ENCODE peak calls at places on chromosomes 6 and 20, in five cellular contexts. Y, B, W, P and F are unnamed samples. For H3K36me3, the result is how much of the 10 kb centered on the place peaks cover.

GRCh38 chr6:15395087-15395486 is 149.2 kb downstream of the JARID2 start:
- DNase-seq in Y (no peak), B (no peak), W (no peak), P (no peak), F (no peak)

GRCh38 chr6:27281569-27281968 is 30.5 kb downstream of the POM121L2 start:
- DNase-seq in Y (no peak), B (no peak), W (no peak), P (no peak), F (no peak)

GRCh38 chr6:148074291-148074690 is 268.3 kb upstream of the SASH1 start:
- DNase-seq in Y (no peak), B (no peak), W (no peak), P (no peak), F (no peak)

GRCh38 chr20:20837574-20838021 is 125.2 kb upstream of the RALGAPA2 start:
- DNase-seq in Y (no peak), B (peak), W (peak), P (peak), F (peak)

GRCh38 chr6:27332692-27333641 is 20.9 kb upstream of the POM121L2 start:
- DNase-seq in Y (peak), B (peak), W (peak), P (peak), F (peak)

GRCh38 chr6:35486005-35486925 is 10.6 kb downstream of the TEAD3 start:
- DNase-seq in Y (no peak), B (no peak), W (no peak), P (peak), F (peak)

GRCh38 chr20:11849976-11850670 is 67.6 kb upstream of the BTBD3 start:
- DNase-seq in Y (no peak), B (peak), W (no peak), P (no peak), F (peak)

GRCh38 chr6:75896526-75896925 is 147.5 kb downstream of the MYO6 start:
- DNase-seq in Y (no peak), B (no peak), W (no peak), P (peak), F (no peak)

GRCh38 chr20:51586005-51586440 is 43.5 kb upstream of the NFATC2 start:
- DNase-seq in Y (no peak), B (peak), W (no peak), P (peak), F (peak)

GRCh38 chr6:125102901-125103300 is 50.7 kb upstream of the TPD52L1 start:
- DNase-seq in Y (no peak), B (peak), W (no peak), P (no peak), F (peak)

GRCh38 chr20:50534567-50534966 is 24.4 kb downstream of the PTPN1 start:
- DNase-seq in Y (no peak), B (peak), W (no peak), P (no peak), F (peak)

GRCh38 chr6:90294989-90295853 is 1.4 kb downstream of the BACH2 start:
- DNase-seq in Y (no peak), B (peak), W (no peak), P (peak), F (peak)

GRCh38 chr20:63568986-63569949 is 4.8 kb downstream of the HELZ2 start:
- DNase-seq in Y (no peak), B (no peak), W (no peak), P (no peak), F (no peak)

GRCh38 chr6:43575105-43575771 is 600 bp downstream of the XPO5 start:
- DNase-seq in Y (no peak), B (peak), W (peak), P (peak), F (peak)

GRCh38 chr6:56143796-56144195 is 103.6 kb downstream of the COL21A1 start:
- DNase-seq in Y (no peak), B (no peak), W (no peak), P (no peak), F (no peak)

GRCh38 chr6:5514353-5514752 is 253.0 kb downstream of the FARS2 start:
- DNase-seq in Y (no peak), B (no peak), W (no peak), P (no peak), F (no peak)

GRCh38 chr6:143060806-143061596 is at the start of gene AIG1:
- DNase-seq in Y (no peak), B (no peak), W (peak), P (peak), F (no peak)

GRCh38 chr6:34236423-34237315 is at the start of gene HMGA1:
- DNase-seq in Y (no peak), B (peak), W (peak), P (peak), F (peak)

GRCh38 chr20:11195899-11196558 is 522.2 kb upstream of the JAG1 start:
- DNase-seq in Y (no peak), B (peak), W (no peak), P (no peak), F (peak)

GRCh38 chr6:3250278-3250677 is 8.5 kb upstream of the PSMG4 start:
- DNase-seq in Y (no peak), B (peak), W (no peak), P (no peak), F (no peak)

GRCh38 chr6:43499028-43499815 is 10.9 kb downstream of the LRRC73 start:
- DNase-seq in Y (no peak), B (no peak), W (no peak), P (no peak), F (no peak)

GRCh38 chr20:15547109-15547508 is 1026.1 kb downstream of the KIF16B start:
- DNase-seq in Y (no peak), B (no peak), W (no peak), P (no peak), F (no peak)

GRCh38 chr6:17038316-17038715 is 63.5 kb upstream of the STMND1 start:
- DNase-seq in Y (no peak), B (peak), W (no peak), P (no peak), F (peak)

GRCh38 chr6:47733879-47734558 is 35.6 kb downstream of the ADGRF4 start:
- DNase-seq in Y (no peak), B (peak), W (no peak), P (peak), F (peak)

GRCh38 chr20:52105045-52105572 is 86.5 kb downstream of the ZFP64 start:
- DNase-seq in Y (no peak), B (peak), W (peak), P (peak), F (peak)

GRCh38 chr6:128305228-128305627 is 215.2 kb downstream of the PTPRK start:
- DNase-seq in Y (no peak), B (peak), W (no peak), P (no peak), F (peak)

GRCh38 chr6:138503881-138504680 is 4.8 kb upstream of the NHSL1 start:
- DNase-seq in Y (no peak), B (no peak), W (no peak), P (no peak), F (no peak)

GRCh38 chr6:27095914-27096313 is 151.6 kb upstream of the PRSS16 start:
- DNase-seq in Y (no peak), B (no peak), W (no peak), P (no peak), F (no peak)

GRCh38 chr6:38499046-38499445 is 140.7 kb downstream of the BTBD9 start:
- DNase-seq in Y (no peak), B (no peak), W (no peak), P (no peak), F (no peak)

GRCh38 chr6:143900358-143900757 is 36.1 kb downstream of the ZC2HC1B start:
- DNase-seq in Y (no peak), B (no peak), W (no peak), P (no peak), F (no peak)

GRCh38 chr20:3654326-3655031 is 8.7 kb downstream of the GFRA4 start:
- DNase-seq in Y (no peak), B (no peak), W (no peak), P (no peak), F (no peak)

GRCh38 chr6:17393335-17394191 is at the start of gene CAP2:
- DNase-seq in Y (peak), B (peak), W (peak), P (peak), F (peak)

GRCh38 chr20:14142171-14142570 is 146.9 kb downstream of the MACROD2 start:
- DNase-seq in Y (peak), B (peak), W (peak), P (peak), F (peak)

GRCh38 chr6:50049829-50050228 is at the start of gene DEFB112:
- DNase-seq in Y (no peak), B (no peak), W (no peak), P (no peak), F (no peak)

GRCh38 chr6:47061631-47062300 is 19.6 kb upstream of the ADGRF1 start:
- DNase-seq in Y (no peak), B (no peak), W (no peak), P (no peak), F (peak)

GRCh38 chr20:15654208-15654649 is 919.0 kb downstream of the KIF16B start:
- DNase-seq in Y (peak), B (peak), W (peak), P (peak), F (peak)

GRCh38 chr6:20569000-20569610 is 34.8 kb downstream of the CDKAL1 start:
- DNase-seq in Y (no peak), B (peak), W (no peak), P (peak), F (no peak)

DNA sequence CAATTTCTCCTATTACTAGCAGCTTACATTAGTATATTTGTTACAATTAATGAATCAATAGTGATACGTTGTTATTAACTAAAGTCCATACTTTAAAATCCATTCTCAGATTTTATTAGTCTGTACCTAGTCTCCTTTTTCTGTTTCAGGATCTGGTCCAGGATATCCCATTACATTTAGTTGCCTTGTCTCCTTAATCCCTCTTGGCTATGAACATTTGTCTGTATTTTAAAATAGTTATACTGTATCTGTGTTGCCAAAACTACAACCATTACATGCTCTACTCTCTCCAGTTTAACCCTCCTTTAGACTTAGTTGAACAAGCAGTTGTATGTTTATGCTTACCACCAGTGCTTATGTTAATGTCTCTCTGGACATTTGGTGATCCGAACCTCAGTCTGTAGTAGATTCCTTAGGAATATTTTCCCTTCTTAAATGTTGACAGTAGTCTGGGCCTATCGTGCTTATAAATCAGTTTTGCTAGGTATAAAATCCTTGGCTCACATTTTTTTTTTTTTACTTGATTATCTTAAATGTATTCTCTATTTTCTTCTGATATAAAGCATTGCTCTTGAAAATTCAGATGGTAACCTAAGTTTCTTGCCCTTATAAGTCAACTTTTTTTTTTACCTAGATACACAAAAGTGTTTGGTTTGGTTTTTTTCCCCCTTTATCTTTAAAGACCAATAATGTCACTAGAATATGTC is 12.2 kb downstream of the ALDH5A1 start:
- DNase-seq in Y (no peak), B (no peak), W (no peak), P (no peak), F (no peak)
- H3K36me3 ChIP-seq in Y (under half), B (under half), W (under half), P (under half), F (under half)

GRCh38 chr6:137112067-137112355 is 61.4 kb downstream of the IL22RA2 start:
- DNase-seq in Y (no peak), B (peak), W (no peak), P (no peak), F (peak)
- H4K8ac ChIP-seq in Y (no peak), B (no peak), W (no peak), P (no peak), F (no peak)

GRCh38 chr6:157648561-157648960 is 174.5 kb upstream of the SNX9 start:
- DNase-seq in Y (no peak), B (peak), W (no peak), P (no peak), F (peak)
- H3K4ac ChIP-seq in Y (peak), B (no peak), W (no peak), P (no peak), F (no peak)

GRCh38 chr6:41194386-41194785 is 6.6 kb downstream of the TREML2 start:
- DNase-seq in Y (no peak), B (no peak), W (no peak), P (no peak), F (no peak)
- H3K36me3 ChIP-seq in Y (under half), B (under half), W (under half), P (under half), F (under half)

DNA sequence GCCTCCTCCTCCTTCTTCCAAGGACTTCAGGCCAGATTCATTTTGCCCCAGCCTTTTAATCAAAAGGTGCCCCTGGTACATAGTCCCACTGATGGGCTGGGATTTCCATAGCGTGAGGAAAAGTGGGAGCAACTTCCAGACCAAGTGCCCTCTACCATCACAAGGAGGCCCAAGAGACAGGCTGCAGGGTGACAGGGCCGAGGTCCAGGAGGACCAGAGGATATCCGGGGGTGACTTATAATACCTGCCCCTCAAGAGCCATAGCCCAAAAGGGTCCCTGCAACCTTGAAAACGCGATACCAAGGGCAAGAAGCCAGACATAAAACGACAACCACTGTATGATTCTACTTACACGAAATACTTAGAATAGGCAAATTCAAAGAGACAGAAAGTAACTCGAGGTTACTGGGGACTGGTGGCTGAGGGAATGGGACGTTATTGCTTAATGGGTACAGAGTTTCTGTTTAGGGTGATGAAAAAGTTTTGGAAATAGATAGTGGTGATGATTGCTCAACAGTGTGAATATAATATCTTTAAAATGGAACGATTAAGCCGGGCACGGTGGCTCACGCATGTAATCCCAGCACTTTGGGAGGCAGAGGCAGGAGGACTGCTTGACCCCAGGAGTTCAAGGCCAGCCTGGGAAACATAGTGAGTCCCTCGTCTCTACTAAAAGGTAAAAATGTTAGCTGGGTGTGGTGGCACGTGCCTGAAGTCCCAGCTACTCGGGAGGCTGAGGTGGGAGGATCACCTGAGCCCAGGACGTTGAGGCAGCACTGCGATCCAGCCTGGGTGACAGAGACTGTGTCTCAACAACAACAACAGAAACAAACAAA is 71.9 kb downstream of the NOL4L start:
- DNase-seq in Y (no peak), B (no peak), W (no peak), P (no peak), F (no peak)
- H4K8ac ChIP-seq in Y (no peak), B (no peak), W (no peak), P (no peak), F (no peak)

GRCh38 chr20:31595380-31595653 is 9.8 kb upstream of the ID1 start:
- DNase-seq in Y (no peak), B (no peak), W (no peak), P (no peak), F (no peak)
- H3K4ac ChIP-seq in Y (peak), B (peak), W (no peak), P (peak), F (peak)

GRCh38 chr6:7292856-7293255 is 20.1 kb downstream of the SSR1 start:
- DNase-seq in Y (no peak), B (no peak), W (no peak), P (no peak), F (no peak)

GRCh38 chr6:7298113-7298512 is 14.9 kb downstream of the SSR1 start:
- DNase-seq in Y (no peak), B (no peak), W (no peak), P (no peak), F (no peak)

GRCh38 chr6:7296602-7297001 is 16.4 kb downstream of the SSR1 start:
- DNase-seq in Y (no peak), B (no peak), W (no peak), P (no peak), F (no peak)

GRCh38 chr6:7300890-7301289 is 12.1 kb downstream of the SSR1 start:
- DNase-seq in Y (no peak), B (no peak), W (no peak), P (peak), F (no peak)

GRCh38 chr6:7295916-7296315 is 17.1 kb downstream of the SSR1 start:
- DNase-seq in Y (no peak), B (no peak), W (no peak), P (no peak), F (no peak)
- H3K36me3 ChIP-seq in Y (under half), B (under half), W (half or more), P (under half), F (under half)

GRCh38 chr6:170289971-170290305 is 940 bp downstream of the DLL1 start:
- DNase-seq in Y (no peak), B (no peak), W (no peak), P (no peak), F (no peak)
- H4K8ac ChIP-seq in Y (peak), B (no peak), W (no peak), P (no peak), F (peak)

DNA sequence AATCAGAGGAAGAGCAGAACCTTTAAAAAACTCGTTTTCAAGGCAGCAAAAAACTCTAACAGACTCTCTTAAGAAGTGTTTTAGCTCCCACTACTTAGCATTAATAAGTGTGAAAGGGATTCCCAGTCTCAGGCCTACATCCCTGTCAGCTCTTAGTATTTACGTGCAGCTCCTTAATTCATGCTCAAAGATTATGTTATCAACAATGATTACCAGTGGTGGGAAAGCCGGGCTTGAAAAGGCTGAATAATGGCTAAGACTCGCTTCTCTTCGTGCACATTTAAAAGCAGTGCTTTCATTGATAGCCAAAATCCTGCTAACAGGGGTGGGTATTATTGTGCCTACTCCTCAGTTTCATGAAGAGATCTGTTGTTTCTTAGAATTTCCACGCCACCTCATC is 518.8 kb downstream of the GRIK2 start:
- DNase-seq in Y (no peak), B (no peak), W (peak), P (peak), F (no peak)
- H3K4ac ChIP-seq in Y (no peak), B (no peak), W (no peak), P (no peak), F (no peak)